ENCODE peak calls at places on chromosomes 13 and 19, in eight cellular contexts. One of them, this sample, is unnamed.

GRCh38 chr13:40077396-40078027 is 422.1 kb downstream of the COG6 start:
- DNase-seq in activated naive CD4-positive, alpha-beta T cell treated with anti-CD3 and anti-CD28 coated beads for 36 hours: no peak
- DNase-seq in cardiac fibroblast: no peak
- DNase-seq in iris pigment epithelial cell: no peak
- DNase-seq in stimulated activated CD8-positive, alpha-beta memory T cell treated with anti-CD3 and anti-CD28 coated beads, Interleukin-7, amount 100 ng/mL, for 1 hour: no peak
- DNase-seq in GM12892: no peak
- DNase-seq in spleen: no peak
- DNase-seq in right atrium auricular region: no peak
- DNase-seq in this sample: no peak

GRCh38 chr13:98451676-98452105 is 125.2 kb downstream of the STK24 start:
- DNase-seq in activated naive CD4-positive, alpha-beta T cell treated with anti-CD3 and anti-CD28 coated beads for 36 hours: no peak
- DNase-seq in cardiac fibroblast: peak
- DNase-seq in iris pigment epithelial cell: peak
- DNase-seq in stimulated activated CD8-positive, alpha-beta memory T cell treated with anti-CD3 and anti-CD28 coated beads, Interleukin-7, amount 100 ng/mL, for 1 hour: no peak
- DNase-seq in GM12892: no peak
- DNase-seq in spleen: no peak
- DNase-seq in right atrium auricular region: peak
- DNase-seq in this sample: no peak

GRCh38 chr13:112955271-112955937 is 13.6 kb upstream of the MCF2L start:
- DNase-seq in activated naive CD4-positive, alpha-beta T cell treated with anti-CD3 and anti-CD28 coated beads for 36 hours: no peak
- DNase-seq in cardiac fibroblast: no peak
- DNase-seq in iris pigment epithelial cell: no peak
- DNase-seq in stimulated activated CD8-positive, alpha-beta memory T cell treated with anti-CD3 and anti-CD28 coated beads, Interleukin-7, amount 100 ng/mL, for 1 hour: no peak
- DNase-seq in GM12892: no peak
- DNase-seq in spleen: no peak
- DNase-seq in right atrium auricular region: no peak
- DNase-seq in this sample: no peak

GRCh38 chr19:50490991-50491472 is 14.4 kb upstream of the GARIN5A start:
- DNase-seq in activated naive CD4-positive, alpha-beta T cell treated with anti-CD3 and anti-CD28 coated beads for 36 hours: no peak
- DNase-seq in cardiac fibroblast: no peak
- DNase-seq in iris pigment epithelial cell: no peak
- DNase-seq in stimulated activated CD8-positive, alpha-beta memory T cell treated with anti-CD3 and anti-CD28 coated beads, Interleukin-7, amount 100 ng/mL, for 1 hour: no peak
- DNase-seq in GM12892: no peak
- DNase-seq in spleen: peak
- DNase-seq in right atrium auricular region: no peak
- DNase-seq in this sample: no peak

GRCh38 chr13:107025991-107026390 is 458.1 kb upstream of the ARGLU1 start:
- DNase-seq in activated naive CD4-positive, alpha-beta T cell treated with anti-CD3 and anti-CD28 coated beads for 36 hours: no peak
- DNase-seq in cardiac fibroblast: peak
- DNase-seq in iris pigment epithelial cell: peak
- DNase-seq in stimulated activated CD8-positive, alpha-beta memory T cell treated with anti-CD3 and anti-CD28 coated beads, Interleukin-7, amount 100 ng/mL, for 1 hour: no peak
- DNase-seq in GM12892: no peak
- DNase-seq in spleen: no peak
- DNase-seq in right atrium auricular region: no peak
- DNase-seq in this sample: no peak

GRCh38 chr19:38394488-38394887 is 6.0 kb downstream of the SPRED3 start:
- DNase-seq in activated naive CD4-positive, alpha-beta T cell treated with anti-CD3 and anti-CD28 coated beads for 36 hours: peak
- DNase-seq in cardiac fibroblast: no peak
- DNase-seq in iris pigment epithelial cell: peak
- DNase-seq in stimulated activated CD8-positive, alpha-beta memory T cell treated with anti-CD3 and anti-CD28 coated beads, Interleukin-7, amount 100 ng/mL, for 1 hour: no peak
- DNase-seq in GM12892: peak
- DNase-seq in spleen: peak
- DNase-seq in right atrium auricular region: no peak
- DNase-seq in this sample: no peak

GRCh38 chr13:40651866-40652587 is 14.4 kb downstream of the FOXO1 start:
- DNase-seq in activated naive CD4-positive, alpha-beta T cell treated with anti-CD3 and anti-CD28 coated beads for 36 hours: no peak
- DNase-seq in cardiac fibroblast: no peak
- DNase-seq in iris pigment epithelial cell: no peak
- DNase-seq in stimulated activated CD8-positive, alpha-beta memory T cell treated with anti-CD3 and anti-CD28 coated beads, Interleukin-7, amount 100 ng/mL, for 1 hour: no peak
- DNase-seq in GM12892: no peak
- DNase-seq in spleen: no peak
- DNase-seq in right atrium auricular region: no peak
- DNase-seq in this sample: no peak

GRCh38 chr19:732325-733069 is 18.4 kb upstream of the MISP start:
- DNase-seq in activated naive CD4-positive, alpha-beta T cell treated with anti-CD3 and anti-CD28 coated beads for 36 hours: no peak
- DNase-seq in cardiac fibroblast: no peak
- DNase-seq in iris pigment epithelial cell: no peak
- DNase-seq in stimulated activated CD8-positive, alpha-beta memory T cell treated with anti-CD3 and anti-CD28 coated beads, Interleukin-7, amount 100 ng/mL, for 1 hour: no peak
- DNase-seq in GM12892: no peak
- DNase-seq in spleen: no peak
- DNase-seq in right atrium auricular region: no peak
- DNase-seq in this sample: no peak

GRCh38 chr19:29690842-29691241 is 24.2 kb downstream of the C19orf12 start:
- DNase-seq in activated naive CD4-positive, alpha-beta T cell treated with anti-CD3 and anti-CD28 coated beads for 36 hours: peak
- DNase-seq in cardiac fibroblast: peak
- DNase-seq in iris pigment epithelial cell: peak
- DNase-seq in stimulated activated CD8-positive, alpha-beta memory T cell treated with anti-CD3 and anti-CD28 coated beads, Interleukin-7, amount 100 ng/mL, for 1 hour: no peak
- DNase-seq in GM12892: no peak
- DNase-seq in spleen: peak
- DNase-seq in right atrium auricular region: no peak
- DNase-seq in this sample: no peak

GRCh38 chr19:47266401-47266885 is 8.2 kb upstream of the INAFM1 start:
- DNase-seq in activated naive CD4-positive, alpha-beta T cell treated with anti-CD3 and anti-CD28 coated beads for 36 hours: no peak
- DNase-seq in cardiac fibroblast: no peak
- DNase-seq in iris pigment epithelial cell: no peak
- DNase-seq in stimulated activated CD8-positive, alpha-beta memory T cell treated with anti-CD3 and anti-CD28 coated beads, Interleukin-7, amount 100 ng/mL, for 1 hour: no peak
- DNase-seq in GM12892: no peak
- DNase-seq in spleen: peak
- DNase-seq in right atrium auricular region: no peak
- DNase-seq in this sample: no peak

GRCh38 chr19:46023311-46023779 is 492 bp upstream of the PGLYRP1 start:
- DNase-seq in activated naive CD4-positive, alpha-beta T cell treated with anti-CD3 and anti-CD28 coated beads for 36 hours: no peak
- DNase-seq in cardiac fibroblast: no peak
- DNase-seq in iris pigment epithelial cell: no peak
- DNase-seq in stimulated activated CD8-positive, alpha-beta memory T cell treated with anti-CD3 and anti-CD28 coated beads, Interleukin-7, amount 100 ng/mL, for 1 hour: no peak
- DNase-seq in GM12892: no peak
- DNase-seq in spleen: no peak
- DNase-seq in right atrium auricular region: no peak
- DNase-seq in this sample: no peak

GRCh38 chr19:6414033-6414643 is 10.5 kb downstream of the KHSRP start:
- DNase-seq in activated naive CD4-positive, alpha-beta T cell treated with anti-CD3 and anti-CD28 coated beads for 36 hours: no peak
- DNase-seq in cardiac fibroblast: no peak
- DNase-seq in iris pigment epithelial cell: no peak
- DNase-seq in stimulated activated CD8-positive, alpha-beta memory T cell treated with anti-CD3 and anti-CD28 coated beads, Interleukin-7, amount 100 ng/mL, for 1 hour: no peak
- DNase-seq in GM12892: no peak
- DNase-seq in spleen: no peak
- DNase-seq in right atrium auricular region: no peak
- DNase-seq in this sample: no peak

GRCh38 chr19:50794074-50794777 is 4.0 kb downstream of the ACP4 start:
- DNase-seq in activated naive CD4-positive, alpha-beta T cell treated with anti-CD3 and anti-CD28 coated beads for 36 hours: peak
- DNase-seq in cardiac fibroblast: peak
- DNase-seq in iris pigment epithelial cell: peak
- DNase-seq in stimulated activated CD8-positive, alpha-beta memory T cell treated with anti-CD3 and anti-CD28 coated beads, Interleukin-7, amount 100 ng/mL, for 1 hour: no peak
- DNase-seq in GM12892: peak
- DNase-seq in spleen: no peak
- DNase-seq in right atrium auricular region: no peak
- DNase-seq in this sample: no peak

GRCh38 chr13:33767140-33767539 is 50.8 kb upstream of the RFC3 start:
- DNase-seq in activated naive CD4-positive, alpha-beta T cell treated with anti-CD3 and anti-CD28 coated beads for 36 hours: no peak
- DNase-seq in cardiac fibroblast: no peak
- DNase-seq in iris pigment epithelial cell: no peak
- DNase-seq in stimulated activated CD8-positive, alpha-beta memory T cell treated with anti-CD3 and anti-CD28 coated beads, Interleukin-7, amount 100 ng/mL, for 1 hour: no peak
- DNase-seq in GM12892: no peak
- DNase-seq in spleen: no peak
- DNase-seq in right atrium auricular region: no peak
- DNase-seq in this sample: no peak

GRCh38 chr13:36148436-36148835 is 17.3 kb upstream of the DCLK1 start:
- DNase-seq in activated naive CD4-positive, alpha-beta T cell treated with anti-CD3 and anti-CD28 coated beads for 36 hours: no peak
- DNase-seq in cardiac fibroblast: peak
- DNase-seq in iris pigment epithelial cell: peak
- DNase-seq in stimulated activated CD8-positive, alpha-beta memory T cell treated with anti-CD3 and anti-CD28 coated beads, Interleukin-7, amount 100 ng/mL, for 1 hour: no peak
- DNase-seq in GM12892: no peak
- DNase-seq in spleen: no peak
- DNase-seq in right atrium auricular region: no peak
- DNase-seq in this sample: no peak

GRCh38 chr19:15727724-15728123 is at the start of gene OR10H2:
- DNase-seq in activated naive CD4-positive, alpha-beta T cell treated with anti-CD3 and anti-CD28 coated beads for 36 hours: no peak
- DNase-seq in cardiac fibroblast: no peak
- DNase-seq in iris pigment epithelial cell: no peak
- DNase-seq in stimulated activated CD8-positive, alpha-beta memory T cell treated with anti-CD3 and anti-CD28 coated beads, Interleukin-7, amount 100 ng/mL, for 1 hour: no peak
- DNase-seq in GM12892: no peak
- DNase-seq in spleen: no peak
- DNase-seq in right atrium auricular region: no peak
- DNase-seq in this sample: peak

GRCh38 chr19:43687660-43687997 is 17.7 kb upstream of the PLAUR start:
- DNase-seq in activated naive CD4-positive, alpha-beta T cell treated with anti-CD3 and anti-CD28 coated beads for 36 hours: no peak
- DNase-seq in cardiac fibroblast: no peak
- DNase-seq in iris pigment epithelial cell: no peak
- DNase-seq in stimulated activated CD8-positive, alpha-beta memory T cell treated with anti-CD3 and anti-CD28 coated beads, Interleukin-7, amount 100 ng/mL, for 1 hour: no peak
- DNase-seq in GM12892: no peak
- DNase-seq in spleen: no peak
- DNase-seq in right atrium auricular region: no peak
- DNase-seq in this sample: no peak

GRCh38 chr19:11496391-11497163 is 9.1 kb downstream of the ZNF653 start:
- DNase-seq in activated naive CD4-positive, alpha-beta T cell treated with anti-CD3 and anti-CD28 coated beads for 36 hours: peak
- DNase-seq in cardiac fibroblast: peak
- DNase-seq in iris pigment epithelial cell: peak
- DNase-seq in stimulated activated CD8-positive, alpha-beta memory T cell treated with anti-CD3 and anti-CD28 coated beads, Interleukin-7, amount 100 ng/mL, for 1 hour: no peak
- DNase-seq in GM12892: peak
- DNase-seq in spleen: peak
- DNase-seq in right atrium auricular region: peak
- DNase-seq in this sample: no peak

GRCh38 chr13:74966814-74967213 is 515.2 kb downstream of the TBC1D4 start:
- DNase-seq in activated naive CD4-positive, alpha-beta T cell treated with anti-CD3 and anti-CD28 coated beads for 36 hours: no peak
- DNase-seq in cardiac fibroblast: peak
- DNase-seq in iris pigment epithelial cell: no peak
- DNase-seq in stimulated activated CD8-positive, alpha-beta memory T cell treated with anti-CD3 and anti-CD28 coated beads, Interleukin-7, amount 100 ng/mL, for 1 hour: no peak
- DNase-seq in GM12892: no peak
- DNase-seq in spleen: no peak
- DNase-seq in right atrium auricular region: no peak
- DNase-seq in this sample: no peak

GRCh38 chr19:53161123-53161522 is 2.3 kb upstream of the ZNF347 start:
- DNase-seq in activated naive CD4-positive, alpha-beta T cell treated with anti-CD3 and anti-CD28 coated beads for 36 hours: no peak
- DNase-seq in cardiac fibroblast: no peak
- DNase-seq in iris pigment epithelial cell: no peak
- DNase-seq in stimulated activated CD8-positive, alpha-beta memory T cell treated with anti-CD3 and anti-CD28 coated beads, Interleukin-7, amount 100 ng/mL, for 1 hour: no peak
- DNase-seq in GM12892: no peak
- DNase-seq in spleen: no peak
- DNase-seq in right atrium auricular region: no peak
- DNase-seq in this sample: no peak

GRCh38 chr13:112097770-112098169 is 30.8 kb downstream of the SOX1 start:
- DNase-seq in activated naive CD4-positive, alpha-beta T cell treated with anti-CD3 and anti-CD28 coated beads for 36 hours: no peak
- DNase-seq in cardiac fibroblast: no peak
- DNase-seq in iris pigment epithelial cell: no peak
- DNase-seq in stimulated activated CD8-positive, alpha-beta memory T cell treated with anti-CD3 and anti-CD28 coated beads, Interleukin-7, amount 100 ng/mL, for 1 hour: no peak
- DNase-seq in GM12892: no peak
- DNase-seq in spleen: no peak
- DNase-seq in right atrium auricular region: no peak
- DNase-seq in this sample: peak

GRCh38 chr13:112453874-112454647 is 77.9 kb downstream of the SPACA7 start:
- DNase-seq in activated naive CD4-positive, alpha-beta T cell treated with anti-CD3 and anti-CD28 coated beads for 36 hours: no peak
- DNase-seq in cardiac fibroblast: no peak
- DNase-seq in iris pigment epithelial cell: no peak
- DNase-seq in stimulated activated CD8-positive, alpha-beta memory T cell treated with anti-CD3 and anti-CD28 coated beads, Interleukin-7, amount 100 ng/mL, for 1 hour: no peak
- DNase-seq in GM12892: no peak
- DNase-seq in spleen: peak
- DNase-seq in right atrium auricular region: no peak
- DNase-seq in this sample: peak

GRCh38 chr13:29861694-29862110 is 11.3 kb upstream of the UBL3 start:
- DNase-seq in activated naive CD4-positive, alpha-beta T cell treated with anti-CD3 and anti-CD28 coated beads for 36 hours: no peak
- DNase-seq in cardiac fibroblast: peak
- DNase-seq in iris pigment epithelial cell: peak
- DNase-seq in stimulated activated CD8-positive, alpha-beta memory T cell treated with anti-CD3 and anti-CD28 coated beads, Interleukin-7, amount 100 ng/mL, for 1 hour: no peak
- DNase-seq in GM12892: no peak
- DNase-seq in spleen: no peak
- DNase-seq in right atrium auricular region: no peak
- DNase-seq in this sample: no peak

GRCh38 chr13:32209670-32210069 is 105.5 kb downstream of the ZAR1L start:
- DNase-seq in activated naive CD4-positive, alpha-beta T cell treated with anti-CD3 and anti-CD28 coated beads for 36 hours: no peak
- DNase-seq in cardiac fibroblast: no peak
- DNase-seq in iris pigment epithelial cell: no peak
- DNase-seq in stimulated activated CD8-positive, alpha-beta memory T cell treated with anti-CD3 and anti-CD28 coated beads, Interleukin-7, amount 100 ng/mL, for 1 hour: no peak
- DNase-seq in GM12892: no peak
- DNase-seq in spleen: no peak
- DNase-seq in right atrium auricular region: no peak
- DNase-seq in this sample: peak

GRCh38 chr19:4042731-4043082 is 24.0 kb downstream of the ZBTB7A start:
- DNase-seq in activated naive CD4-positive, alpha-beta T cell treated with anti-CD3 and anti-CD28 coated beads for 36 hours: no peak
- DNase-seq in cardiac fibroblast: no peak
- DNase-seq in iris pigment epithelial cell: no peak
- DNase-seq in stimulated activated CD8-positive, alpha-beta memory T cell treated with anti-CD3 and anti-CD28 coated beads, Interleukin-7, amount 100 ng/mL, for 1 hour: no peak
- DNase-seq in GM12892: no peak
- DNase-seq in spleen: no peak
- DNase-seq in right atrium auricular region: no peak
- DNase-seq in this sample: no peak

GRCh38 chr13:73293902-73294523 is 235.2 kb downstream of the KLF5 start:
- DNase-seq in activated naive CD4-positive, alpha-beta T cell treated with anti-CD3 and anti-CD28 coated beads for 36 hours: no peak
- DNase-seq in cardiac fibroblast: no peak
- DNase-seq in iris pigment epithelial cell: no peak
- DNase-seq in stimulated activated CD8-positive, alpha-beta memory T cell treated with anti-CD3 and anti-CD28 coated beads, Interleukin-7, amount 100 ng/mL, for 1 hour: no peak
- DNase-seq in GM12892: no peak
- DNase-seq in spleen: no peak
- DNase-seq in right atrium auricular region: no peak
- DNase-seq in this sample: no peak

GRCh38 chr13:97179501-97179900 is 42.6 kb upstream of the MBNL2 start:
- DNase-seq in activated naive CD4-positive, alpha-beta T cell treated with anti-CD3 and anti-CD28 coated beads for 36 hours: no peak
- DNase-seq in cardiac fibroblast: no peak
- DNase-seq in iris pigment epithelial cell: no peak
- DNase-seq in stimulated activated CD8-positive, alpha-beta memory T cell treated with anti-CD3 and anti-CD28 coated beads, Interleukin-7, amount 100 ng/mL, for 1 hour: no peak
- DNase-seq in GM12892: no peak
- DNase-seq in spleen: no peak
- DNase-seq in right atrium auricular region: no peak
- DNase-seq in this sample: no peak

GRCh38 chr13:114143806-114144605 is 11.6 kb upstream of the RASA3 start:
- DNase-seq in activated naive CD4-positive, alpha-beta T cell treated with anti-CD3 and anti-CD28 coated beads for 36 hours: peak
- DNase-seq in cardiac fibroblast: no peak
- DNase-seq in iris pigment epithelial cell: no peak
- DNase-seq in stimulated activated CD8-positive, alpha-beta memory T cell treated with anti-CD3 and anti-CD28 coated beads, Interleukin-7, amount 100 ng/mL, for 1 hour: no peak
- DNase-seq in GM12892: no peak
- DNase-seq in spleen: peak
- DNase-seq in right atrium auricular region: no peak
- DNase-seq in this sample: no peak

This sample was measured in esophagus muscularis mucosa.